ENCODE peak calls at places on chromosomes 13 and 19, in six cellular contexts. U is stimulated activated CD4-positive, alpha-beta T cell treated with anti-CD3 and anti-CD28 coated beads, Interleukin-1b, Interleukin-23, amount 100 ng/mL, for 4 hours; E is kidney epithelial cell; D is CD8-positive, alpha-beta memory T cell; X is uterus; N is activated naive CD4-positive, alpha-beta T cell treated with anti-CD3 and anti-CD28 coated beads for 36 hours. H is an unnamed sample.

GRCh38 chr13:35475960-35476943 is at the start of gene MAB21L1:
- DNase-seq in U (no peak), D (no peak), N (peak), E (no peak), X (no peak), H (peak)

GRCh38 chr19:17406039-17406886 is 833 bp upstream of the BST2 start:
- DNase-seq in E (no peak), X (no peak), N (no peak), D (no peak), U (no peak), H (peak)

GRCh38 chr13:112442483-112443090 is 66.4 kb downstream of the SPACA7 start:
- DNase-seq in D (no peak), X (no peak), U (no peak), N (no peak), E (no peak), H (no peak)

GRCh38 chr13:105007166-105007808 is 1528.2 kb downstream of the EFNB2 start:
- DNase-seq in N (no peak), X (no peak), U (no peak), E (no peak), D (no peak), H (no peak)

GRCh38 chr13:49954674-49955455 is 18.7 kb upstream of the SPRYD7 start:
- DNase-seq in E (no peak), U (no peak), X (no peak), N (no peak), D (no peak), H (no peak)

GRCh38 chr19:57280913-57281425 is 684 bp downstream of the ZNF460 start:
- DNase-seq in D (peak), E (no peak), N (peak), U (no peak), X (no peak), H (peak)

GRCh38 chr13:68810660-68811059 is 1297.0 kb upstream of the ATXN8OS start:
- DNase-seq in X (no peak), N (no peak), E (no peak), D (no peak), U (no peak), H (no peak)

GRCh38 chr13:55761986-55762385 is 1378.7 kb upstream of the PRR20A start:
- DNase-seq in U (no peak), E (no peak), D (no peak), N (no peak), X (no peak), H (no peak)

GRCh38 chr13:35787937-35788336 is 311.4 kb upstream of the MAB21L1 start:
- DNase-seq in E (no peak), D (no peak), U (no peak), N (no peak), X (no peak), H (no peak)

GRCh38 chr13:41680900-41681299 is 223.6 kb downstream of the RGCC start:
- DNase-seq in X (no peak), U (no peak), E (no peak), D (no peak), N (no peak), H (no peak)

GRCh38 chr19:49297403-49297802 is 27.6 kb downstream of the SLC6A16 start:
- DNase-seq in N (no peak), E (no peak), X (no peak), U (no peak), D (no peak), H (no peak)

GRCh38 chr13:49499889-49500660 is 4.3 kb downstream of the PHF11 start:
- DNase-seq in N (peak), U (no peak), X (no peak), D (no peak), E (no peak), H (no peak)

GRCh38 chr19:23764781-23765180 is 6.1 kb upstream of the ZNF681 start:
- DNase-seq in U (no peak), D (no peak), E (no peak), X (no peak), N (no peak), H (no peak)

GRCh38 chr13:95636853-95637252 is 7.7 kb downstream of the DZIP1 start:
- DNase-seq in E (no peak), U (no peak), N (no peak), D (no peak), X (no peak), H (no peak)

GRCh38 chr19:14149509-14149994 is 13.2 kb upstream of the ASF1B start:
- DNase-seq in X (peak), U (no peak), E (no peak), D (peak), N (peak), H (peak)

GRCh38 chr19:16051254-16052025 is 24.9 kb upstream of the TPM4 start:
- DNase-seq in U (no peak), E (no peak), X (no peak), N (peak), D (peak), H (peak)

GRCh38 chr13:32751340-32751739 is 165.1 kb downstream of the PDS5B start:
- DNase-seq in X (no peak), N (no peak), D (no peak), E (no peak), U (no peak), H (no peak)

GRCh38 chr19:1258707-1259205 is 10.4 kb downstream of the MIDN start:
- DNase-seq in X (no peak), U (no peak), N (no peak), D (no peak), E (no peak), H (peak)

GRCh38 chr19:49503582-49503962 is 7.3 kb downstream of the RPS11 start:
- DNase-seq in N (no peak), X (no peak), U (no peak), D (no peak), E (no peak), H (no peak)

GRCh38 chr19:45558399-45558878 is 26.2 kb downstream of the OPA3 start:
- DNase-seq in U (peak), D (peak), X (no peak), E (no peak), N (peak), H (peak)

GRCh38 chr13:79659161-79659560 is 178.2 kb downstream of the NDFIP2 start:
- DNase-seq in U (no peak), N (no peak), D (no peak), X (no peak), E (no peak), H (no peak)

GRCh38 chr19:30682576-30683536 is 310.7 kb downstream of the ZNF536 start:
- DNase-seq in E (no peak), U (peak), N (peak), X (peak), D (peak), H (peak)

GRCh38 chr19:6087074-6087506 is 23.2 kb downstream of the RFX2 start:
- DNase-seq in D (no peak), E (no peak), X (no peak), U (no peak), N (peak), H (peak)

GRCh38 chr19:51798958-51799310 is 4.0 kb downstream of the FPR3 start:
- DNase-seq in D (no peak), U (no peak), N (no peak), X (no peak), E (no peak), H (no peak)

GRCh38 chr19:9362905-9363304 is at the start of gene ZNF177:
- DNase-seq in N (peak), E (no peak), X (no peak), D (no peak), U (no peak), H (peak)

H was measured in activated CD8-positive, alpha-beta T cell treated with anti-CD3 and anti-CD28 coated beads for 36 hours.